ENCODE peak calls at places on chromosome 9, in five cellular contexts. G is brain microvascular endothelial cell, E is left ventricle myocardium inferior, A is pancreas, L is stomach. F is an unnamed sample.
A peak's percentile ranks its signal among the peaks of the same experiment; 100 is the strongest.

GRCh38 chr9:82369251-82369945 is 380.8 kb downstream of the SPATA31D1 start:
- DNase-seq in G (no peak), A (no peak), L (no peak), E (no peak), F (no peak)

GRCh38 chr9:21919377-21920362 is 74.5 kb downstream of the CDKN2A start:
- DNase-seq in E (no peak), G (peak; percentile 57), L (no peak), A (no peak), F (no peak)

GRCh38 chr9:104987743-104988142 is 59.8 kb upstream of the ABCA1 start:
- DNase-seq in E (no peak), G (no peak), L (no peak), A (no peak), F (no peak)

GRCh38 chr9:110260911-110261310 is 4.6 kb upstream of the TXN start:
- DNase-seq in L (no peak), A (no peak), E (no peak), G (no peak), F (no peak)

GRCh38 chr9:121478816-121479676 is 20.6 kb downstream of the GGTA1 start:
- DNase-seq in L (no peak), A (no peak), E (no peak), G (no peak), F (no peak)

GRCh38 chr9:135340143-135340655 is 139.4 kb upstream of the PPP1R26 start:
- DNase-seq in E (no peak), G (no peak), A (no peak), L (no peak), F (no peak)

GRCh38 chr9:19201899-19202891 is 28.3 kb upstream of the DENND4C start:
- DNase-seq in G (no peak), E (no peak), L (peak; percentile 69), A (peak; percentile 55), F (no peak)

GRCh38 chr9:113580041-113580953 is 116.8 kb downstream of the RGS3 start:
- DNase-seq in L (peak; percentile 93), A (peak; percentile 95), G (no peak), E (peak; percentile 80), F (peak; percentile 70)

GRCh38 chr9:73370053-73370452 is 218.4 kb downstream of the ANXA1 start:
- DNase-seq in G (no peak), L (no peak), E (no peak), A (no peak), F (no peak)

GRCh38 chr9:111720170-111720569 is 58.8 kb downstream of the GNG10 start:
- DNase-seq in E (no peak), G (no peak), A (no peak), L (no peak), F (no peak)

GRCh38 chr9:116860509-116861120 is 173.5 kb downstream of the TRIM32 start:
- DNase-seq in E (peak; percentile 47), L (peak; percentile 70), A (peak; percentile 55), G (peak; percentile 58), F (peak; percentile 82)

GRCh38 chr9:79687131-79687447 is 115.3 kb downstream of the TLE4 start:
- DNase-seq in A (no peak), G (no peak), E (no peak), L (no peak), F (no peak)

GRCh38 chr9:112863214-112863613 is 27.5 kb downstream of the SLC46A2 start:
- DNase-seq in E (peak; percentile 29), G (no peak), A (no peak), L (no peak), F (no peak)

GRCh38 chr9:98254236-98255063 is 999 bp downstream of the TBC1D2 start:
- DNase-seq in A (no peak), L (no peak), E (no peak), G (no peak), F (no peak)

GRCh38 chr9:15182755-15183154 is 124.3 kb downstream of the TTC39B start:
- DNase-seq in G (no peak), L (no peak), E (no peak), A (no peak), F (no peak)

GRCh38 chr9:134229466-134230091 is 65.2 kb upstream of the RNU6ATAC start:
- DNase-seq in E (no peak), L (no peak), A (no peak), G (no peak), F (no peak)

GRCh38 chr9:15469862-15470261 is 40.9 kb downstream of the PSIP1 start:
- DNase-seq in L (no peak), E (no peak), G (no peak), A (no peak), F (no peak)

GRCh38 chr9:78622131-78622530 is 325.2 kb downstream of the PSAT1 start:
- DNase-seq in L (no peak), E (no peak), G (no peak), A (no peak), F (no peak)

GRCh38 chr9:91186311-91187101 is 175.2 kb downstream of the AUH start:
- DNase-seq in E (no peak), L (peak; percentile 23), G (no peak), A (no peak), F (no peak)

GRCh38 chr9:116190997-116191396 is 37.4 kb downstream of the PAPPA start:
- DNase-seq in E (no peak), L (no peak), G (peak; percentile 87), A (no peak), F (no peak)

GRCh38 chr9:130445268-130445983 is 665 bp downstream of the ASS1 start:
- DNase-seq in E (peak; percentile 66), L (peak; percentile 62), G (no peak), A (peak; percentile 49), F (no peak)

GRCh38 chr9:93659044-93659836 is 82.9 kb downstream of the PHF2 start:
- DNase-seq in L (no peak), G (no peak), E (peak; percentile 3), A (no peak), F (no peak)

GRCh38 chr9:2242778-2243395 is 227.7 kb downstream of the SMARCA2 start:
- DNase-seq in A (no peak), E (no peak), G (no peak), L (peak; percentile 33), F (no peak)

GRCh38 chr9:479316-479715 is 264.7 kb downstream of the DOCK8 start:
- DNase-seq in A (no peak), L (no peak), G (no peak), E (no peak), F (no peak)

GRCh38 chr9:132547052-132547431 is 35.4 kb upstream of the BARHL1 start:
- DNase-seq in L (no peak), A (no peak), G (no peak), E (no peak), F (no peak)

GRCh38 chr9:132548971-132549649 is 33.3 kb upstream of the BARHL1 start:
- DNase-seq in L (no peak), E (no peak), G (peak; percentile 27), A (no peak), F (no peak)

GRCh38 chr9:132546148-132547051 is 36.0 kb upstream of the BARHL1 start:
- DNase-seq in A (no peak), L (no peak), G (peak; percentile 11), E (peak; percentile 29), F (no peak)

GRCh38 chr9:132547976-132548730 is 34.3 kb upstream of the BARHL1 start:
- DNase-seq in E (no peak), G (peak; percentile 11), A (no peak), L (no peak), F (no peak)

GRCh38 chr9:132547436-132547835 is 35.0 kb upstream of the BARHL1 start:
- DNase-seq in A (no peak), L (no peak), E (no peak), G (no peak), F (no peak)
- H3K4me3 ChIP-seq in A (no peak overlapping the region), L (no peak overlapping the region), E (no peak overlapping the region), G (no peak overlapping the region), F (no peak overlapping the region)

DNA sequence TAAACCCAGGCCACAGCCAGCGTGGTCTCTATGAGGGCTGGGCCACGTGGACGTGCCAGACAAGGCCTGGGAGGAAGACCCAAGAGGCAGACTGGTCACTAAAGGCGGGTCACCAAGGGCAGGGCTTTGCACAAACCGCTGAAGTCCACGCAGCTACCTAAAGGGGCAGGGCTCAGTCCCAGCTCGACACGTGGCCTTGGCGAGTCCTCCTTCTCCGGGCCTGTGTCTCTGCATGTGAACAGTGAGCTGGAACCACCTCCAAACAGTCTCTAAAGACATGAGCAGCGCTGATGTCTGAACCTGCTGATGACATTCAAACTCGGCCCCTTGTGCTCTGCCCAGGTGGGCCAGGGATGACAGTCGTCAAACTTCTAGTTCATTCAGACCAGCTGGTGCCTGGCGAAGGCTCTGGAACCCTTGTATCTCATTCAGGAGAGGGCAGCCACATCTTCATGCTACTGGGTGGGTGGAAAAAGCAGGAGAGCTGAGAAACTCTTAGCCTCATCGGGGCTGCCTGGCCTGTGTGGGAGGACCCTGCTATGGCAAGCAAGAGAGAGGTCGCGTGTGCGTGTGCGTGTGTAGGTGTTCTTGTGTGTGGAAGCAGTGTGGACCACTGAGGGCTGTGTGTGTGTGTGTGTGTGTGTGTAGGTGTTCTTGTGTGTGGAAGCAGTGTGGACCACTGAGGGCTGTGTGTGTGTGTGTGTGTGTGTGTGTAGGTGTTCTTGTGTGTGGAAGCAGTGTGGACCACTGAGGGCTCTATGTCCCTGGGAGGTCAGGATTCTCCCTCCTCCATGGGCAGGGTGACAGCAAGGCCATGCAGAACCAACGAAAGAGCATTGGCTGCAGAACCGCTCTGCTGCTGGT is 14.1 kb upstream of the SLC25A51 start:
- DNase-seq in G (no peak), E (no peak), L (no peak), A (no peak), F (no peak)
- H3K27ac ChIP-seq in G (no peak overlapping the region), E (peak overlapping the region; percentile 87), L (peak overlapping the region; percentile 62), A (peak overlapping the region; percentile 50), F (peak overlapping the region; percentile 76)

DNA sequence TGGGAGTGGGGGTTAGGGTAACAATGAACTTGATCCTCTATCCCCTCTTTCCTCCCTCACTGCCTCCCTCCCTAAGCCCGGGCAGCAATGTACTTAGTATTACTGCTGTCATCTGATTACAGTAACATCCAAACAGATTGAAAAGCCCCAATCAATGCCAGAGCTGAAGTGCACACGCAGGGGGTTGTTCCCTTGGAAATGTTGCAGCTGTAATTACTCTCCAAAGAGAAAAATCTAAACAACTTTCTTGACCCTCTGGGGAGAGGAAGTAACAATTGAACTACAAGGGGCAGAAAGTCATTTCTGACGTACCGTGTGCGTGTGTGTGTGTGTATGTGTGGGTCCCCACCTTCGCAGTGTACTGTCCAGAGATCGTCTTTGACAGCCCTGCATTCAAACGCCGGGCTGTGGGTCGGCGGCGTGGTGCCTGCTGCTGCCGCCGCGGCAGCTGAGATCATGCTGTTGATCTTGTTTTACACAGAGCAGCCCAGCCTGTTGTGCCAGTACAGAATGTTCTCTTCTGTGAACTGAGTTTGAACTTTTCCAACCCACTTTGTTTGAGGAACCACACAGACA is 66.0 kb upstream of the KLF9 start:
- DNase-seq in G (peak; percentile 92), A (peak; percentile 77), E (peak; percentile 88), L (peak; percentile 87), F (peak; percentile 62)
- H3K4me3 ChIP-seq in G (no peak overlapping the region), A (peak overlapping the region; percentile 6), E (peak overlapping the region; percentile 39), L (peak overlapping the region; percentile 11), F (peak overlapping the region; percentile 45)

DNA sequence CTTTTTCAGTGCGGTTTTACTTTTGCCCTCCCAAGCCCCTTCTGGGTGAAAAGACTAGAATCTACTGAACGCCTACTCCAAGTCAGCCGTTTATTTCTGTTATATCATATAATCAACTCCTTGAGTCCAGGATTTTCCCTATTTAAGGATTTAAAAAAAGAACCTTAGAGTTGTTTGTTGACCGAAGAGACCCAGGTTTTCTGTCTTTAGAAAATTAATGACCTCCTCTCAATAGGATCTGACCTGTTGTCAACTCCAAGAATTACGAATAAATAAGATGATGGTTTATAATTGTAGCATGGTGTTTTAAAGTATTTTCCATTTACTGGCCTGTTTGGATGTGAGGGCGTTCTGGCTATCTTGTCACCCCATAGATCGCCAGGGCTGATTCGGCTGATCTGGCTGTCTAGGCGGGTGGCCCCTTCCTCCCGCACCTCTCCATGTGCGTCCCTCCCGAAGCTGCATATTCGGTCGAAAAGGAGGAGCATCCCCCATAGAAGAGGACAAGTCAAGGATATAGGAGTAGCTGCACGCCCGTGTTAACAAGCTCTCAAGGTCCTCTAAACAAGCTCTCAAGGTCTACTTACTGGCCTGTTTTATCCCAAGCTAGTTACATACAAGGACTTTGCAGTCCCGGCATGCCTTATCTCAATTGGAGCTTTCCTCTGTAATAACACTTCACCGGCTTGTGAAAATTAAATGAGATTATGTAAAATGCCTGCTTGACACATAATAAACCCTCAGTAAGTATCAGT is 1.1 kb upstream of the UBAP2 start:
- DNase-seq in L (peak; percentile 28), E (no peak), G (no peak), A (no peak), F (no peak)
- H3K27ac ChIP-seq in L (peak overlapping the region; percentile 93), E (peak overlapping the region; percentile 96), G (peak overlapping the region; percentile 95), A (peak overlapping the region; percentile 91), F (peak overlapping the region; percentile 97)